ENCODE peak calls at places on chromosomes 4 and X, in eight cellular contexts. O is NCI-H1092; S is AG10803; Q is amniotic stem cell; W is HT-29; G is NCI-H226; P is stimulated activated CD4-positive, alpha-beta T cell treated with anti-CD3 and anti-CD28 coated beads, TNF-alpha, amount 100 ng/mL, for 48 hours; I is ascending aorta. X is an unnamed sample.
A peak's percentile ranks its signal among the peaks of the same experiment; 100 is the strongest.

GRCh38 chrX:41530082-41530481 is 82.9 kb downstream of the NYX start:
- DNase-seq in W (no peak), S (no peak), O (no peak), I (no peak), P (no peak), G (no peak), Q (no peak), X (no peak)

GRCh38 chr4:129682586-129682985 is 586.6 kb downstream of the C4orf33 start:
- DNase-seq in G (no peak), Q (no peak), S (no peak), P (no peak), O (no peak), I (no peak), W (no peak), X (no peak)

GRCh38 chrX:68511255-68511654 is 12.4 kb downstream of the YIPF6 start:
- DNase-seq in P (no peak), W (peak; percentile 78), O (peak; percentile 35), Q (peak; percentile 36), G (no peak), S (peak; percentile 26), I (no peak), X (no peak)

GRCh38 chr4:78720994-78721677 is 55.0 kb upstream of the BMP2K start:
- DNase-seq in O (no peak), Q (no peak), P (peak; percentile 2), S (no peak), W (no peak), G (no peak), I (no peak), X (no peak)

GRCh38 chr4:19327364-19327763 is 924.3 kb upstream of the SLIT2 start:
- DNase-seq in G (no peak), I (no peak), S (peak; percentile 49), P (no peak), Q (no peak), O (no peak), W (no peak), X (no peak)

GRCh38 chr4:145709336-145709735 is 29.4 kb downstream of the C4orf51 start:
- DNase-seq in Q (no peak), P (no peak), W (no peak), I (no peak), O (peak; percentile 35), S (no peak), G (no peak), X (no peak)

GRCh38 chr4:7844247-7844991 is 95.2 kb downstream of the AFAP1 start:
- DNase-seq in O (no peak), S (peak; percentile 84), P (no peak), W (peak; percentile 69), I (no peak), G (peak; percentile 90), Q (peak; percentile 71), X (no peak)

GRCh38 chrX:138711399-138712347 is at the start of gene FGF13:
- DNase-seq in W (no peak), Q (no peak), P (no peak), S (no peak), G (no peak), I (no peak), O (peak; percentile 5), X (no peak)

GRCh38 chrX:148504412-148504950 is 4.1 kb downstream of the AFF2 start:
- DNase-seq in I (no peak), Q (no peak), O (no peak), W (no peak), S (no peak), G (no peak), P (no peak), X (no peak)

GRCh38 chrX:43557792-43558191 is 98.3 kb upstream of the MAOA start:
- DNase-seq in Q (peak; percentile 36), P (peak; percentile 22), G (peak; percentile 3), S (peak; percentile 41), I (no peak), W (peak; percentile 83), O (peak; percentile 46), X (no peak)

X was measured in esophagus muscularis mucosa.